ENCODE peak calls at places on chromosomes 4 and X, in eight cellular contexts. One of them, this sample, is unnamed.

GRCh38 chrX:20729421-20729820 is 462.7 kb upstream of the RPS6KA3 start:
- DNase-seq in NCI-H1417: no peak
- DNase-seq in astrocyte of the spinal cord: no peak
- DNase-seq in GM12864: no peak
- DNase-seq in sciatic nerve: no peak
- DNase-seq in HFFc6: no peak
- DNase-seq in NCI-H1092: no peak
- DNase-seq in NCI-H1694 treated with DMSO at 0.1 percent for 48 hours: no peak
- DNase-seq in this sample: no peak

GRCh38 chrX:11351375-11352295 is 58.4 kb downstream of the AMELX start:
- DNase-seq in sciatic nerve: peak
- DNase-seq in astrocyte of the spinal cord: peak
- DNase-seq in HFFc6: peak
- DNase-seq in NCI-H1092: no peak
- DNase-seq in NCI-H1694 treated with DMSO at 0.1 percent for 48 hours: no peak
- DNase-seq in GM12864: no peak
- DNase-seq in NCI-H1417: no peak
- DNase-seq in this sample: peak

GRCh38 chr4:38753021-38753806 is 29.6 kb downstream of the TLR10 start:
- DNase-seq in HFFc6: peak
- DNase-seq in sciatic nerve: peak
- DNase-seq in GM12864: no peak
- DNase-seq in NCI-H1417: no peak
- DNase-seq in NCI-H1694 treated with DMSO at 0.1 percent for 48 hours: no peak
- DNase-seq in astrocyte of the spinal cord: peak
- DNase-seq in NCI-H1092: no peak
- DNase-seq in this sample: peak

GRCh38 chr4:26020083-26020668 is 106.2 kb downstream of the SMIM20 start:
- DNase-seq in NCI-H1694 treated with DMSO at 0.1 percent for 48 hours: no peak
- DNase-seq in sciatic nerve: no peak
- DNase-seq in NCI-H1092: no peak
- DNase-seq in HFFc6: peak
- DNase-seq in astrocyte of the spinal cord: peak
- DNase-seq in NCI-H1417: no peak
- DNase-seq in GM12864: no peak
- DNase-seq in this sample: peak

GRCh38 chr4:168019921-168020320 is 72.4 kb upstream of the ANXA10 start:
- DNase-seq in NCI-H1694 treated with DMSO at 0.1 percent for 48 hours: no peak
- DNase-seq in sciatic nerve: no peak
- DNase-seq in HFFc6: no peak
- DNase-seq in NCI-H1417: no peak
- DNase-seq in GM12864: no peak
- DNase-seq in astrocyte of the spinal cord: no peak
- DNase-seq in NCI-H1092: no peak
- DNase-seq in this sample: peak

GRCh38 chr4:14568356-14568755 is 433.9 kb upstream of the CPEB2 start:
- DNase-seq in NCI-H1417: no peak
- DNase-seq in astrocyte of the spinal cord: peak
- DNase-seq in NCI-H1694 treated with DMSO at 0.1 percent for 48 hours: no peak
- DNase-seq in HFFc6: no peak
- DNase-seq in GM12864: no peak
- DNase-seq in sciatic nerve: no peak
- DNase-seq in NCI-H1092: no peak
- DNase-seq in this sample: no peak

GRCh38 chrX:80237072-80237471 is 183.2 kb upstream of the TENT5D start:
- DNase-seq in sciatic nerve: no peak
- DNase-seq in astrocyte of the spinal cord: no peak
- DNase-seq in HFFc6: no peak
- DNase-seq in GM12864: no peak
- DNase-seq in NCI-H1092: no peak
- DNase-seq in NCI-H1417: no peak
- DNase-seq in NCI-H1694 treated with DMSO at 0.1 percent for 48 hours: no peak
- DNase-seq in this sample: no peak

GRCh38 chr4:169070071-169070894 is 60.2 kb upstream of the CBR4 start:
- DNase-seq in sciatic nerve: no peak
- DNase-seq in NCI-H1417: peak
- DNase-seq in GM12864: no peak
- DNase-seq in NCI-H1092: no peak
- DNase-seq in HFFc6: peak
- DNase-seq in astrocyte of the spinal cord: peak
- DNase-seq in NCI-H1694 treated with DMSO at 0.1 percent for 48 hours: no peak
- DNase-seq in this sample: peak

GRCh38 chrX:50903387-50904027 is 7.0 kb upstream of the BMP15 start:
- DNase-seq in HFFc6: no peak
- DNase-seq in NCI-H1694 treated with DMSO at 0.1 percent for 48 hours: no peak
- DNase-seq in NCI-H1092: peak
- DNase-seq in GM12864: no peak
- DNase-seq in sciatic nerve: no peak
- DNase-seq in astrocyte of the spinal cord: peak
- DNase-seq in NCI-H1417: peak
- DNase-seq in this sample: peak

GRCh38 chr4:6962211-6963041 is 52.8 kb downstream of the TBC1D14 start:
- DNase-seq in NCI-H1092: no peak
- DNase-seq in HFFc6: no peak
- DNase-seq in NCI-H1694 treated with DMSO at 0.1 percent for 48 hours: no peak
- DNase-seq in sciatic nerve: no peak
- DNase-seq in GM12864: no peak
- DNase-seq in NCI-H1417: peak
- DNase-seq in astrocyte of the spinal cord: no peak
- DNase-seq in this sample: no peak

This sample was measured in EL.